ENCODE peak calls at places on chromosomes 16 and 17, in four cellular contexts. Z, X, Y and D are unnamed samples.

GRCh38 chr17:35135322-35135721 is 6.8 kb downstream of the NLE1 start:
- DNase-seq in Z (no peak), Y (no peak), X (no peak), D (no peak)

GRCh38 chr17:61354895-61355294 is 44.7 kb upstream of the TBX2 start:
- DNase-seq in Y (no peak), X (peak), Z (no peak), D (no peak)

GRCh38 chr17:28327031-28327607 is 8.1 kb downstream of the TMEM97 start:
- DNase-seq in Z (no peak), X (no peak), Y (no peak), D (peak)

GRCh38 chr16:22214893-22215292 is 8.8 kb downstream of the EEF2K start:
- DNase-seq in Y (peak), Z (no peak), X (peak), D (no peak)

GRCh38 chr17:19017804-19018599 is 13.4 kb upstream of the FAM83G start:
- DNase-seq in Y (no peak), Z (no peak), X (no peak), D (no peak)

GRCh38 chr17:1709971-1710806 is at the start of gene TLCD2:
- DNase-seq in Y (peak), X (peak), Z (peak), D (peak)

GRCh38 chr17:6145946-6146345 is 75.8 kb downstream of the WSCD1 start:
- DNase-seq in Y (no peak), X (no peak), Z (no peak), D (no peak)

GRCh38 chr17:42101513-42102292 is 3.4 kb upstream of the ZNF385C start:
- DNase-seq in Y (peak), X (peak), Z (peak), D (peak)

GRCh38 chr17:14048169-14048568 is 21.1 kb upstream of the COX10 start:
- DNase-seq in Y (peak), X (peak), Z (no peak), D (no peak)

GRCh38 chr17:69669441-69670178 is 255.1 kb downstream of the MAP2K6 start:
- DNase-seq in X (peak), Y (no peak), Z (no peak), D (no peak)

GRCh38 chr16:911604-912321 is 59.0 kb downstream of the LMF1 start:
- DNase-seq in X (no peak), Y (no peak), Z (no peak), D (no peak)

GRCh38 chr16:66262253-66263167 is 104.0 kb upstream of the CDH5 start:
- DNase-seq in X (no peak), Z (no peak), Y (no peak), D (no peak)

GRCh38 chr17:82034371-82035011 is 3.0 kb downstream of the DCXR start:
- DNase-seq in Z (no peak), X (peak), Y (no peak), D (no peak)

GRCh38 chr17:82035488-82035887 is 2.0 kb downstream of the DCXR start:
- DNase-seq in Z (no peak), Y (no peak), X (no peak), D (no peak)

GRCh38 chr17:82031303-82031884 is at the start of gene RAC3:
- DNase-seq in X (peak), Z (no peak), Y (no peak), D (peak)

GRCh38 chr17:82031885-82032627 is 578 bp downstream of the RAC3 start:
- DNase-seq in Y (no peak), X (peak), Z (no peak), D (peak)

GRCh38 chr17:82033359-82034085 is 2.0 kb downstream of the RAC3 start:
- DNase-seq in X (no peak), Z (no peak), Y (no peak), D (no peak)
- H3K4me3 ChIP-seq in X (peak), Z (no peak), Y (no peak), D (no peak)

DNA sequence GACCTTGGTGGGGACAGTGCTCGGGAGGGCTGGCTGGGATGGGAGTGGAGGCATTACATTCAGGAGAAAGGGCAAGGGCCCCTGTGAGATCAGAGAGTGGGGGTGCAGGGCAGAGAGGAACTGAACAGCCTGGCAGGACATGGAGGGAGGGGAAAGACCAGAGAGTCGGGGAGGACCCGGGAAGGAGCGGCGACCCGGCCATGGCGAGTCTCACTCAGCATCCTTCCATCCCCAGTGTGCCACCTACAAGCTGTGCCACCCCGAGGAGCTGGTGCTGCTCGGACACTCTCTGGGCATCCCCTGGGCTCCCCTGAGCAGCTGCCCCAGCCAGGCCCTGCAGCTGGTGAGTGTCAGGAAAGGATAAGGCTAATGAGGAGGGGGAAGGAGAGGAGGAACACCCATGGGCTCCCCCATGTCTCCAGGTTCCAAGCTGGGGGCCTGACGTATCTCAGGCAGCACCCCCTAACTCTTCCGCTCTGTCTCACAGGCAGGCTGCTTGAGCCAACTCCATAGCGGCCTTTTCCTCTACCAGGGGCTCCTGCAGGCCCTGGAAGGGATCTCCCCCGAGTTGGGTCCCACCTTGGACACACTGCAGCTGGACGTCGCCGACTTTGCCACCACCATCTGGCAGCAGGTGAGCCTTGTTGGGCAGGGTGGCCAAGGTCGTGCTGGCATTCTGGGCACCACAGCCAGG is 905 bp downstream of the CSF3 start:
- DNase-seq in Y (no peak), Z (no peak), X (no peak), D (no peak)
- H3K4me3 ChIP-seq in Y (no peak), Z (no peak), X (no peak), D (no peak)

GRCh38 chr16:23499801-23500200 is 10.5 kb downstream of the GGA2 start:
- DNase-seq in Z (no peak), X (peak), Y (no peak), D (no peak)
- H3K4me3 ChIP-seq in Z (no peak), X (no peak), Y (no peak), D (no peak)

DNA sequence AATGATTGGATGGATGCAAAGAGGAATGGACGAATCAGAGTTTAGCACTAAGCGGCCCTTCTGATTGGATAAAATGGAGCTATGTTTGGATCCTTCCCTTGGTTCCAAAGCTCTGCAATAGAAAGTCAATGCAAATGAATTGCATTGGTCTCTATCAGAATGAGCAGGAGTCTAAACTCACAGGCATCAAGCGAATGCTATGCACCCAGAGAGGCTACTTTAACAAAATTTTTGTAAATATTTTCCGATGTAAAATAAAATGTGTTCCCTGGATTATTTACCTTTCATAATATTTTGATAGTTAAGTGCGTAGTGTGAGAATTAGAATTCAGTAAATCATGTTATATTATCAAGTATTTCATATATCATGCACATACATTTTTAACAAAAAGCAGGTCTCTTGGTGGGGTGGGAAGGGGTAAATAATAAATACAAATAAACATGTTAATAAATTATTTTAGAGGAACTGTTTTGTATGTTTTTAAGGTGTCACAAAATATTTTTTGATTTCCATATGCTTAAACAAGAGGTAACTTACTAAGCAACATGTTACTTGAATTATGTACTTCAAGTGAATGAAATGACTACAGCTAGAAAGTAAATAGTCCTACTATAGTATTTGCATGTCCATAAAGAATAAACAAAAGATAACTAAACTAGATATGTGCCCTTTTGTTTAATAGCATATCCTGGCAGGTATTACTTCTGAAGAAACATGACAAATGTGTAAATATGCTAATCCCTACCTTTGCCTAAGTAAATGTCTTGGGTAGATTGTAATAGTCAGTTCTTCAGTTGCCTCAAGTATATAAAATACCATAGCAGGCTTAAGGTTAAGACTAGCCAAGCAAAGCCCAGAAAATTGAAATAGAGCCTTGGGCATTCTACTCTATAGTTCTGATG is 4.4 kb upstream of the UNK start:
- DNase-seq in Z (no peak), Y (no peak), X (no peak), D (no peak)
- H3K4me3 ChIP-seq in Z (peak), Y (peak), X (no peak), D (no peak)

GRCh38 chr17:81310963-81311550 is 15.9 kb upstream of the SLC38A10 start:
- DNase-seq in X (no peak), Y (no peak), Z (no peak), D (no peak)

GRCh38 chr17:81312624-81313325 is 17.7 kb upstream of the SLC38A10 start:
- DNase-seq in X (no peak), Y (no peak), Z (no peak), D (no peak)

GRCh38 chr17:81309859-81310839 is 15.0 kb upstream of the SLC38A10 start:
- DNase-seq in Y (no peak), Z (no peak), X (no peak), D (no peak)

GRCh38 chr17:81313776-81314409 is 18.8 kb upstream of the SLC38A10 start:
- DNase-seq in Y (no peak), Z (no peak), X (no peak), D (no peak)

GRCh38 chr17:81311954-81312353 is 16.8 kb upstream of the SLC38A10 start:
- DNase-seq in Z (no peak), X (no peak), Y (no peak), D (no peak)
- H3K4me3 ChIP-seq in Z (no peak), X (no peak), Y (no peak), D (no peak)

GRCh38 chr16:87637357-87637756 is 35.0 kb downstream of the JPH3 start:
- DNase-seq in Z (no peak), Y (no peak), X (no peak), D (no peak)

GRCh38 chr16:87636741-87637140 is 34.4 kb downstream of the JPH3 start:
- DNase-seq in Y (no peak), Z (no peak), X (no peak), D (no peak)

GRCh38 chr16:87634411-87634810 is 32.1 kb downstream of the JPH3 start:
- DNase-seq in Y (no peak), X (no peak), Z (no peak), D (no peak)

GRCh38 chr16:87635541-87636049 is 33.3 kb downstream of the JPH3 start:
- DNase-seq in X (peak), Y (peak), Z (peak), D (peak)

DNA sequence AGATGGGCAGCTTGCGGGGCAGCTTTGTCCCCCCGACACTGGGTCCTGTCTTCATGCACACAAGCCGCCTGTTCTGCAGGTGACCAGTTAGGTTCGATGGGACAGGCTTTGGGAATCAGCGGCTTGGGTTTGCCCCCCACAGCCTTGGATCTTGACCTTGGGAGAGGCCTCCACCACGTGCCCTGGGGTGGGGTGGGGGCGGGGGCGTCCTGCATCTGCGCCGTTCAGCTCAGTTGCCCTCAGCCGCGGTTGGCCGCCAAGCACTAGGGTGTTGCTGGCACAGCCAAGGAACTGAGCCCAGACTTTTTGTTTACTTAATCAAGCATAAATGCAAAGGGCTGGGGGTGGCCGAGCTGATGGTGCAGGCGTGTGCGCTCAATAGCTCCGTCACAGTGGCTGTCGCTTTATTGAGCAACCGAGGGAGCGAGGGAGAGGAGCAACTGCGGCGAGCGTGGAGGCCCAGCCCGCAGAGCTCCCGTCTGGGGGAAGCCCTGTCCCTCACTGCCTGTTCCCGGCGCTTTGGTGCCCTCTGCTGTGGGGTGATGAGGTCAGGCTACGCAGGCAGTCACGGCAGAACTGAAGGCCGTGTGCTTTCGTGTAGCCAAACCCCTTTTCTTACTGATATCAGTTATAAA is 33.9 kb downstream of the JPH3 start:
- DNase-seq in Y (peak), X (peak), Z (peak), D (peak)
- H3K4me3 ChIP-seq in Y (peak), X (no peak), Z (no peak), D (peak)

GRCh38 chr17:76994237-76994637 is 126.0 kb downstream of the MGAT5B start:
- DNase-seq in Y (peak), Z (no peak), X (no peak), D (no peak)
- H3K4me3 ChIP-seq in Y (no peak), Z (no peak), X (no peak), D (no peak)

GRCh38 chr16:25855818-25856217 is 164.1 kb downstream of the HS3ST4 start:
- DNase-seq in Y (no peak), X (peak), Z (no peak), D (no peak)

GRCh38 chr16:25855063-25855462 is 163.3 kb downstream of the HS3ST4 start:
- DNase-seq in Z (no peak), Y (no peak), X (peak), D (no peak)

GRCh38 chr16:25859645-25860044 is 167.9 kb downstream of the HS3ST4 start:
- DNase-seq in Y (no peak), X (no peak), Z (no peak), D (no peak)

GRCh38 chr16:25854141-25854540 is 162.4 kb downstream of the HS3ST4 start:
- DNase-seq in X (no peak), Y (no peak), Z (no peak), D (no peak)
- H3K4me3 ChIP-seq in X (peak), Y (no peak), Z (no peak), D (no peak)